ENCODE peak calls at places on chromosome 20, in ten cellular contexts. O, Q, I, W, X, J, F, D, K and C are unnamed samples. For H3K4me1, the result is how much of the 10 kb centered on the place peaks cover.

GRCh38 chr20:44174996-44175766 is 11.8 kb downstream of the JPH2 start:
- DNase-seq in J (no peak), K (no peak), D (no peak), W (peak), I (no peak), F (no peak), X (no peak), O (no peak), Q (peak), C (no peak)

GRCh38 chr20:41152108-41152757 is 14.9 kb downstream of the PLCG1 start:
- DNase-seq in O (no peak), K (no peak), X (no peak), Q (no peak), F (no peak), I (no peak), D (no peak), W (no peak), J (no peak), C (no peak)

GRCh38 chr20:33408716-33409654 is 7.7 kb upstream of the CDK5RAP1 start:
- DNase-seq in F (no peak), K (peak), Q (no peak), J (no peak), D (no peak), I (no peak), W (no peak), O (no peak), X (no peak), C (no peak)

GRCh38 chr20:18466574-18466893 is 296 bp downstream of the DZANK1 start:
- DNase-seq in K (no peak), X (no peak), W (no peak), Q (no peak), F (no peak), J (peak), O (no peak), D (no peak), I (no peak), C (no peak)

GRCh38 chr20:63316502-63316921 is 23.5 kb downstream of the COL20A1 start:
- DNase-seq in I (no peak), K (no peak), J (no peak), D (no peak), F (no peak), Q (no peak), O (peak), X (no peak), W (no peak), C (no peak)

GRCh38 chr20:25286917-25287316 is 39.0 kb downstream of the PYGB start:
- DNase-seq in X (peak), O (no peak), I (no peak), J (no peak), D (no peak), W (no peak), K (no peak), F (no peak), Q (peak), C (no peak)

GRCh38 chr20:31862506-31862905 is 7.8 kb downstream of the DUSP15 start:
- DNase-seq in Q (no peak), D (peak), I (no peak), X (no peak), F (no peak), W (no peak), K (no peak), O (no peak), J (no peak), C (no peak)

GRCh38 chr20:10758446-10758845 is 84.6 kb upstream of the JAG1 start:
- DNase-seq in K (no peak), Q (no peak), F (no peak), X (no peak), D (no peak), W (no peak), O (no peak), J (no peak), I (no peak), C (no peak)

GRCh38 chr20:1164871-1165270 is 19.9 kb downstream of the TMEM74B start:
- DNase-seq in D (peak), J (no peak), K (no peak), O (no peak), Q (no peak), I (no peak), W (no peak), F (no peak), X (no peak), C (no peak)

GRCh38 chr20:64223526-64224067 is 32.0 kb upstream of the PCMTD2 start:
- DNase-seq in J (no peak), O (no peak), K (no peak), F (peak), D (peak), W (peak), I (no peak), X (no peak), Q (peak), C (no peak)

GRCh38 chr20:57605878-57606277 is 14.3 kb downstream of the ZBP1 start:
- DNase-seq in D (no peak), Q (no peak), K (no peak), W (no peak), I (no peak), J (no peak), O (no peak), X (no peak), F (no peak), C (no peak)

GRCh38 chr20:59030911-59031310 is 1.2 kb downstream of the ATP5F1E start:
- DNase-seq in Q (no peak), O (no peak), I (no peak), K (no peak), F (no peak), W (no peak), J (no peak), D (no peak), X (no peak), C (no peak)
- H3K4me1 ChIP-seq in Q (half or more), O (half or more), I (under half), K (under half), F (under half), W (half or more), J (under half), D (under half), X (under half), C (under half)

DNA sequence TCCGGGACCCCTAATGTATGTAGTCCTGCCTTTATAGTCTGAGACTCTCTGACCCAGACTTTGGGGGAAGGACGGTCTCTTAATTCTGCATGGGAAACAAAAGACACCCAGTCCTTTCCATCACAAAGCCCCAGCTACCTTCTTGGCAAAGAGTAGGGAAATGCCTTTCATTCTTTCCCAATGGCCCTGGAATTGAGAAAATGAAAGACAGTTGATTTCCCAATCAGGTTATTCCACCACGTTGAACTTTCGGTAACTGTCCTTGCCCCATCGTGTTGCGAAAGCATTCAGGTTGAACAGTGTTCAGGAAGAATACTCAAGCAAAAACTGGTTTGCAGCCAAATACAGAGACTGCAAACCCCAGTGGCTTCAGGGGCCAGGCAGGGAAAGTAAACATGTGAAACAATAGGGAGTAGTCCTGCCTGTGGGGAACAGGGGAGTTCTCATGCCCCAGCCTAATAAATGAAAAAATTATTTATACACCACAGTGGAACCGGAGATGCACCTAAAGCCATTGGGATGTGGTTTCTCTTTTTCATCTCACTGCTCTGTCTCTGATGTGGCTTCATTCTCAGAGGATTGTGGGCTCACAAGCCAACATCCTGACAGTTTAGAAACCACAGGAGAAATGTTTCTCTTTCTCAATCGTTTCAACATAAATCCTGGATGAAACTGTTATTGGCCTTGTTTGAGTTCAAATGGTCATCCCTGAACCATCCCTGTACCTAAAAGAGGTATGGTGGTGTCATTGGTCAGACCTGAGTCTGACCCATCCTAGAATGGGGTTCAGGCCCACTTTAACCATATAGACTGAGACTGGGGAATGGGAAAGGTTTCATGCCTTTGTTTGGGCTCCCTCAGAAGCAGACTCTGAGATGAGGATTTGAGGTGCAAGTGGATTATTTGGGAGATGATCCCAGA is 44.2 kb upstream of the SLC9A8 start:
- DNase-seq in Q (peak), W (peak), D (peak), I (no peak), X (peak), F (peak), K (no peak), J (peak), O (no peak), C (peak)
- H3K4me1 ChIP-seq in Q (under half), W (half or more), D (under half), I (under half), X (under half), F (under half), K (under half), J (half or more), O (under half), C (under half)

GRCh38 chr20:47679462-47679861 is 105.8 kb downstream of the SULF2 start:
- DNase-seq in D (no peak), I (no peak), J (no peak), W (no peak), K (no peak), Q (no peak), X (no peak), O (no peak), F (no peak), C (no peak)
- H3K4me1 ChIP-seq in D (under half), I (under half), J (under half), W (under half), K (under half), Q (under half), X (under half), O (under half), F (under half), C (under half)

DNA sequence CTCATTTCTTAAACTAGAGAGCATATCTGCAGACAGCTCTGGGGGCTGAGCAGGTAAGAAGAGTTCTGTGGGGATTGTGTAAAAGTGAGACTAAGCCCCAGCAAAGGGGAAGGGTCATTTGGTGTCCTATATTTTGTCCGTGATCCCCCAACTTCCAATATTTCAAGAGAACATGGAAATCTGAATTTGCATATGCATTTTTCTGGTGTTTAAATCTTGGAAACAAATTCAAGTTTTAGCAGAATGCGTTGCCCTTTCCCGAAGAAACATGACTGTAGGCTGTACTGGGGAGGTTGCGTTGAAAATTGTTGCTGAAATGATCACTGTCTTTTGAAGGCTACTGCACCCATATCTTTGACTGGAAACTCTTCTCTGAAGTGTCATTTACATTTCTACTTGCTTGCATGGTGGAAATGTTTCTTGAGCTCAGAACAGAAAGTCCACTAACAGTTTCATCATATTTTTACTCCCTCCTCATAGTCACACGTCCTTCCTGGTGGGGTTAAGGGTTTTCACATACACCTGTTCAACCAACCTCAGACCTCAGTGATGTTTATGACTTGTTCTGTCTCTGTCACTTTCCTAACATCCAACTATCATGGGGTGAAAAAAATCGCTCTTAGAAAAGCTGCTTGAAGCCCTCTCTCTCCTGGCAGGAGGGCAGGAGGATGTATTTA is 140.3 kb downstream of the BCAS1 start:
- DNase-seq in W (no peak), F (no peak), K (no peak), I (no peak), X (no peak), D (peak), O (no peak), Q (no peak), J (no peak), C (no peak)
- H3K4me1 ChIP-seq in W (under half), F (under half), K (under half), I (under half), X (under half), D (under half), O (under half), Q (under half), J (under half), C (under half)

DNA sequence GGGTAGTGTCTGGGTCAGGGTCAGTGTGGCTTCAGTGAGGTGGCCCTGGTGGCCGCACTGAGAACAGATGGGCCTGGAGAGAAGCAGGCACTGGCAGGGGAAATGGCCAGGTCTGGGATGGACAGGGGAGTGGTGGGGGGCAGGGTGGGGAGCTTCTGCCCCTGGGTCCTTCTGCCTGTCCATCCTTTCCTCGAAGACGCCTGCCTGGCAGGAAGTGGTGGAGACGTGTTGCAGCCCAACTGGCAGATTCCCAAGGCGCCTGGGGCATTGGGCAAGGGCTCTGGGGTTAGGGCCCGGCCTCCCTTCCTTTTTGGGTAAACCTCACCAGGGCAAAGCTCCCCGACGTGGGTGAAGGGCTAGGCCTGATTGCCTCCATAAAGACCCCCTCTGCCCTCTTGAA is 10.4 kb downstream of the SRC start:
- DNase-seq in F (no peak), D (peak), I (no peak), K (no peak), W (no peak), J (no peak), X (peak), Q (peak), O (no peak), C (peak)
- H3K4me1 ChIP-seq in F (under half), D (under half), I (under half), K (under half), W (under half), J (half or more), X (half or more), Q (under half), O (under half), C (under half)

GRCh38 chr20:50516180-50516934 is 6.2 kb downstream of the PTPN1 start:
- DNase-seq in J (no peak), Q (no peak), X (no peak), F (no peak), K (no peak), I (no peak), W (no peak), D (no peak), O (no peak), C (no peak)
- H3K4me1 ChIP-seq in J (under half), Q (half or more), X (half or more), F (half or more), K (half or more), I (half or more), W (half or more), D (under half), O (half or more), C (under half)